ENCODE peak calls at places on chromosome 11, in six cellular contexts. Z is AG04450; O is stimulated activated effector memory CD8-positive, alpha-beta T cell treated with anti-CD3 and anti-CD28 coated beads, Interleukin-12 subunit alpha, Interleukin-12 subunit beta, amount 100 ng/mL, for 72 hours; A is A549; E is HFF-Myc; B is NCI-H460. D is an unnamed sample.

GRCh38 chr11:14499178-14499559 is 442 bp downstream of the COPB1 start:
- DNase-seq in Z (no peak), O (no peak), A (peak; percentile 19), E (no peak), B (no peak), D (no peak)

GRCh38 chr11:119284344-119285157 is 32.4 kb downstream of the MCAM start:
- DNase-seq in Z (no peak), O (no peak), A (peak; percentile 39), E (no peak), B (peak; percentile 27), D (no peak)

GRCh38 chr11:76838422-76839068 is 22.2 kb upstream of the ACER3 start:
- DNase-seq in Z (no peak), O (no peak), A (peak; percentile 55), E (no peak), B (peak; percentile 45), D (no peak)

GRCh38 chr11:102843474-102843873 is at the start of gene MMP3:
- DNase-seq in Z (no peak), O (no peak), A (no peak), E (peak; percentile 30), B (no peak), D (no peak)

GRCh38 chr11:65906602-65907001 is 6.4 kb upstream of the FOSL1 start:
- DNase-seq in Z (no peak), O (no peak), A (no peak), E (no peak), B (no peak), D (no peak)

GRCh38 chr11:2798951-2799761 is 86.4 kb downstream of the CDKN1C start:
- DNase-seq in Z (no peak), O (no peak), A (no peak), E (no peak), B (no peak), D (no peak)

GRCh38 chr11:34682822-34683221 is 61.9 kb downstream of the EHF start:
- DNase-seq in Z (no peak), O (no peak), A (peak; percentile 59), E (peak; percentile 10), B (no peak), D (no peak)

GRCh38 chr11:118074091-118074685 is 2.7 kb upstream of the TMPRSS4 start:
- DNase-seq in Z (no peak), O (no peak), A (no peak), E (no peak), B (no peak), D (no peak)

GRCh38 chr11:121727942-121728341 is 275.2 kb upstream of the SORL1-AS1 start:
- DNase-seq in Z (no peak), O (no peak), A (no peak), E (no peak), B (no peak), D (no peak)

GRCh38 chr11:130416906-130417305 is 11.5 kb downstream of the ADAMTS8 start:
- DNase-seq in Z (no peak), O (no peak), A (no peak), E (no peak), B (no peak), D (no peak)